ENCODE peak calls at places on chromosomes 3 and 15, in seven cellular contexts. K, F, B, X, J, Z and A are unnamed samples.

GRCh38 chr3:194312743-194313281 is 38.3 kb downstream of the CPN2 start:
- DNase-seq in J (no peak), X (peak; percentile 70), Z (peak; percentile 86), K (no peak), F (peak; percentile 42), B (peak; percentile 75), A (no peak)

GRCh38 chr3:56758539-56758981 is 43.2 kb downstream of the ARHGEF3 start:
- DNase-seq in B (peak; percentile 89), F (no peak), X (no peak), Z (peak; percentile 93), J (peak; percentile 66), K (peak; percentile 9), A (peak; percentile 90)

GRCh38 chr3:133125171-133125570 is 87.0 kb downstream of the TMEM108 start:
- DNase-seq in B (no peak), F (no peak), X (no peak), J (no peak), K (no peak), Z (no peak), A (no peak)

GRCh38 chr15:38671675-38672141 is 107.1 kb upstream of the RASGRP1 start:
- DNase-seq in K (no peak), B (no peak), Z (peak; percentile 58), J (no peak), F (no peak), X (no peak), A (peak; percentile 92)

GRCh38 chr15:60255390-60255789 is 142.4 kb downstream of the ANXA2 start:
- DNase-seq in B (no peak), F (no peak), Z (peak; percentile 28), J (peak; percentile 13), X (no peak), K (no peak), A (peak; percentile 68)

GRCh38 chr15:60660290-60661051 is 181.5 kb upstream of the ICE2 start:
- DNase-seq in X (no peak), Z (peak; percentile 88), B (peak; percentile 81), K (no peak), F (no peak), J (no peak), A (peak; percentile 66)

GRCh38 chr3:38264307-38264706 is 1.3 kb upstream of the SLC22A13 start:
- DNase-seq in J (no peak), F (peak; percentile 38), K (no peak), Z (no peak), X (no peak), B (no peak), A (no peak)

GRCh38 chr3:193984378-193984777 is 151.6 kb upstream of the HES1 start:
- DNase-seq in J (no peak), Z (no peak), X (no peak), K (no peak), B (no peak), F (no peak), A (no peak)

GRCh38 chr3:37944243-37944955 is 46.2 kb upstream of the VILL start:
- DNase-seq in J (no peak), Z (no peak), F (no peak), X (no peak), B (peak; percentile 43), K (no peak), A (no peak)

GRCh38 chr3:10926441-10926830 is 66.1 kb upstream of the SLC6A1 start:
- DNase-seq in K (no peak), X (no peak), J (no peak), F (no peak), B (no peak), Z (no peak), A (no peak)

GRCh38 chr3:130609166-130609574 is 92.2 kb downstream of the COL6A6 start:
- DNase-seq in B (peak; percentile 23), X (peak; percentile 24), F (no peak), K (no peak), J (no peak), Z (no peak), A (no peak)

DNA sequence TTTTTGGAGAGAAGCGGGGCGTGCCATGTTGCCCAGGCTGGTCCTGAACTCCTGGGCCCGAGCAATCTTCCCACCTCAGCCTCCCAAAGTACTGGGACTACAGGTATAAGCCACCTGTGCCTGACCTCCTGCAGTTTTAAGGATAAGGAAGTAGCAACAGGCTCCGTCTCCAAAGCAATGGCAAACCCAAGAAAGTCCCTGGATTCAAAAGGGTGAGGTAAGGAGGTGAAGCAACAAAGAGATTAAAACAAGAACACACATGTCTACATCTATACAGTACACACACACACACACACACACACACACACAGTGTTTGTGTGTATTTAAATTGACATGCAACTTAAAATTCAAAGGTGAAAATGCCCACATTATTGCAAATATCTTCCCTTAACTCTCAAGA is 58.9 kb downstream of the ABCC5 start:
- DNase-seq in J (no peak), X (no peak), B (no peak), K (no peak), Z (no peak), F (no peak), A (no peak)
- H3K4me3 ChIP-seq in J (no peak overlapping the region), X (no peak overlapping the region), B (no peak overlapping the region), K (no peak overlapping the region), Z (no peak overlapping the region), F (no peak overlapping the region), A (no peak overlapping the region)

DNA sequence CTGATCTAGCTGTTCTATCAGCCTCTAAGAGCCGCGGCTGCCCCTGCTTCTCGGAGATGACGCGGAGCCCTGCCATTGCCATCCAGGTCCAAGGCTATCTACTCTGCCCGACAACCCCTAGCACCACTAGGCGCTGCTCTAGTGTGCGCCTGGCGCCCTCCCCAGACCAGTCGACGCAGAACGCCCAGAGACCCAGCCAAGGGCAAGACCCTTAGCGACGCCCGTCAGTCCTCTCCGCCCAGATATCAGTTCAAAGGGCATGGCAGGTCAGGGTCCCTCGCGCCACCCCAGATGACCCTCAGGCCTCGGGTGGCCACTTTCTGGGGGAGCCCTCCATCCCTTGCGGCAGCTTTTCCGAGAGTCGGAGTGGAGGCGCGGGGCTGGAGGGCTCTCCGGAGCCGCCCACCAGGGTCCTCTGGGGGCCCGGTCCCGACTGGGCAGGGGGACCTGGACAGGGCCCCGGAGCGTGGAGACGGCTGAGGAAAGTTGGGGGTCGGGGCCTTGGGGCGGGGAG is 371 bp upstream of the CLSTN2 start:
- DNase-seq in Z (no peak), J (no peak), X (peak; percentile 66), B (no peak), K (no peak), F (peak; percentile 90), A (peak; percentile 19)
- H3K4me3 ChIP-seq in Z (no peak overlapping the region), J (no peak overlapping the region), X (peak overlapping the region; percentile 63), B (no peak overlapping the region), K (peak overlapping the region; percentile 57), F (peak overlapping the region; percentile 78), A (no peak overlapping the region)

DNA sequence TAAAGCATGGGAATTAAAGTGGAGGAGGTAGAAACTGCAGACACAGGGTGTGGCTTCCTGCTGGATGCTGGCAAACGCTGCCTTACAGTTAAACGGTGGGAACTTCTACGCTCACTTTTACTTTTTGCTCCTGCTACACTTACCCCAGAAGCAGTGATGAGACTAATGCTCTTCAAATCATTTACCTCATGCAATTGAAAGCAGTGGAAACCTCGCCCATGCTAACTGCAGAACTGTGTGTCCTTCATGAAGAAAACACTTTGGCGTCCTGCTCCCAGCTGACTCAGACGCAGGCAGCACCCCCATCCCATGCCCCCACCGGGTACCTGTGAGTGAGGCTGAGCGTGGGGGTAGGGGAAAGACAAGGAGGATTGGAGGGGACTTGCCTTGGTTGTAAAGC is 31.8 kb downstream of the UPK1B start:
- DNase-seq in K (no peak), J (no peak), Z (no peak), F (no peak), B (no peak), X (no peak), A (no peak)
- H3K4me3 ChIP-seq in K (no peak overlapping the region), J (no peak overlapping the region), Z (no peak overlapping the region), F (no peak overlapping the region), B (no peak overlapping the region), X (no peak overlapping the region), A (no peak overlapping the region)

GRCh38 chr3:42908675-42909074 is 2.7 kb downstream of the ZNF662 start:
- DNase-seq in X (no peak), J (no peak), F (no peak), Z (no peak), B (no peak), K (no peak), A (no peak)

GRCh38 chr3:42905740-42906084 is 230 bp upstream of the ZNF662 start:
- DNase-seq in B (no peak), X (no peak), Z (no peak), F (no peak), J (no peak), K (no peak), A (no peak)

GRCh38 chr3:42906085-42906904 is at the start of gene ZNF662:
- DNase-seq in X (peak; percentile 65), K (no peak), J (no peak), Z (peak; percentile 26), B (peak; percentile 13), F (no peak), A (no peak)

GRCh38 chr3:42904076-42904475 is 1.9 kb upstream of the ZNF662 start:
- DNase-seq in Z (no peak), B (no peak), F (no peak), K (no peak), X (no peak), J (no peak), A (no peak)

GRCh38 chr3:42906905-42907183 is 902 bp downstream of the ZNF662 start:
- DNase-seq in X (no peak), K (no peak), Z (no peak), J (no peak), F (no peak), B (no peak), A (no peak)
- H3K4me3 ChIP-seq in X (peak overlapping the region; percentile 85), K (no peak overlapping the region), Z (no peak overlapping the region), J (no peak overlapping the region), F (no peak overlapping the region), B (no peak overlapping the region), A (no peak overlapping the region)

DNA sequence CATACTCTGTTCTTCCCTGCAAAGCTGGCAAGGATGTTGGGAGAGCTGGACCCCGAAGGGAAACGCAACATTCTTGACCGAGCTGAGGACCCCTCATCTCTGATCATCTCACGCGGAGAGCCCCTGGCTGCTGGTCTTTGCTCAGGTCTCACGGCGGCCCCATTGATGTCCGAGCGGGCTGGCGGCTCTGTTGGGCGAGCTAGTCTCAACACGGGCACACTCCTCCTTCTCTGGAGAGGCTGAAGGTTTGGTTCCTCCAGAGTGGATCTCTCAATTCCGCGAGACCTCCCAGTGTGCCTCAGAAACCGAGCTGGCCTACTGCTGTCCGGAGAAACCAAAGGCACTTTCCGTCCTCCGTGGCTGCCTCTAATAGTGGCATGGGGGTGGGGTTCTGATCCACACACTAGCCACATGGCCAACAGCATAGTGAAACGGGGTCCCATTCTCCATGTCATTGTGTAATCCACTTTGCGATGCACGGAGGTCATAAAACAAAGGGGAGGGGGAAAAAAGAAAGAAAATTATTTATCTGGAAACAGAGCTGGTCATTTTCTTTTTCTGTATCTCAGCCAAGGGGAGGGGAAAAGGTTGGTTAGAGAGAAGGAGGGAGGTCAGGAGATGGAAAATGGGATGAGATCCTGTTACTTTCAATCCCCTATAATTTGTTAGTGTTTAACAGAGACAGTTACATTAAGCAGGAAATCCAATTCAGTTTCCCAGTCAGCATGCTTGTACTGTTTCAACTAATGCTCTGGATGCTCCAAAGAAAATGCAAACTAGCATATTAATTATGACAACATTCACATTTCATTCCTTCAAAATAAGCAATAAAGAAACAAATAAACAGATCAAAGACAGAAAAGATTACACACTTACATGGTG is 1.3 kb downstream of the CCDC80 start:
- DNase-seq in X (no peak), B (no peak), K (no peak), Z (peak; percentile 56), F (no peak), J (no peak), A (no peak)
- H3K4me3 ChIP-seq in X (peak overlapping the region; percentile 54), B (peak overlapping the region; percentile 67), K (peak overlapping the region; percentile 61), Z (peak overlapping the region; percentile 86), F (peak overlapping the region; percentile 21), J (no peak overlapping the region), A (no peak overlapping the region)

GRCh38 chr3:14538451-14539088 is 1.6 kb downstream of the GRIP2 start:
- DNase-seq in K (no peak), J (no peak), F (no peak), B (no peak), X (no peak), Z (no peak), A (no peak)
- H3K4me3 ChIP-seq in K (no peak overlapping the region), J (no peak overlapping the region), F (no peak overlapping the region), B (no peak overlapping the region), X (peak overlapping the region; percentile 73), Z (no peak overlapping the region), A (no peak overlapping the region)